ENCODE peak calls at places on chromosomes 3 and 15, in five cellular contexts. One of them, this sample, is unnamed.

GRCh38 chr15:45903283-45903682 is 268.5 kb downstream of the SQOR start:
- DNase-seq in esophagus muscularis mucosa: no peak
- DNase-seq in body of pancreas: no peak
- DNase-seq in mammary epithelial cell: no peak
- DNase-seq in stomach: no peak
- DNase-seq in this sample: no peak

GRCh38 chr3:187726564-187726963 is 18.7 kb downstream of the BCL6 start:
- DNase-seq in esophagus muscularis mucosa: no peak
- DNase-seq in body of pancreas: no peak
- DNase-seq in mammary epithelial cell: no peak
- DNase-seq in stomach: no peak
- DNase-seq in this sample: no peak

GRCh38 chr3:66582721-66583141 is 81.9 kb upstream of the LRIG1 start:
- DNase-seq in esophagus muscularis mucosa: no peak
- DNase-seq in body of pancreas: no peak
- DNase-seq in mammary epithelial cell: no peak
- DNase-seq in stomach: no peak
- DNase-seq in this sample: no peak

GRCh38 chr3:150745832-150746231 is 17.1 kb downstream of the SIAH2 start:
- DNase-seq in esophagus muscularis mucosa: no peak
- DNase-seq in body of pancreas: no peak
- DNase-seq in mammary epithelial cell: no peak
- DNase-seq in stomach: no peak
- DNase-seq in this sample: no peak

GRCh38 chr3:4751057-4752051 is 227.9 kb upstream of the BHLHE40 start:
- DNase-seq in esophagus muscularis mucosa: no peak
- DNase-seq in body of pancreas: no peak
- DNase-seq in mammary epithelial cell: peak
- DNase-seq in stomach: no peak
- DNase-seq in this sample: peak

GRCh38 chr3:176430244-176430893 is 766.9 kb downstream of the TBL1XR1 start:
- DNase-seq in esophagus muscularis mucosa: no peak
- DNase-seq in body of pancreas: no peak
- DNase-seq in mammary epithelial cell: peak
- DNase-seq in stomach: no peak
- DNase-seq in this sample: peak

GRCh38 chr3:64173567-64173966 is 51.7 kb downstream of the PRICKLE2 start:
- DNase-seq in esophagus muscularis mucosa: no peak
- DNase-seq in body of pancreas: no peak
- DNase-seq in mammary epithelial cell: no peak
- DNase-seq in stomach: no peak
- DNase-seq in this sample: no peak

GRCh38 chr3:23128655-23129054 is 74.5 kb upstream of the UBE2E2 start:
- DNase-seq in esophagus muscularis mucosa: no peak
- DNase-seq in body of pancreas: no peak
- DNase-seq in mammary epithelial cell: no peak
- DNase-seq in stomach: no peak
- DNase-seq in this sample: no peak

GRCh38 chr3:169227911-169228310 is 435.6 kb downstream of the MECOM start:
- DNase-seq in esophagus muscularis mucosa: no peak
- DNase-seq in body of pancreas: no peak
- DNase-seq in mammary epithelial cell: no peak
- DNase-seq in stomach: no peak
- DNase-seq in this sample: no peak

GRCh38 chr15:78133801-78134200 is 2.6 kb upstream of the CIB2 start:
- DNase-seq in esophagus muscularis mucosa: no peak
- DNase-seq in body of pancreas: no peak
- DNase-seq in mammary epithelial cell: peak
- DNase-seq in stomach: no peak
- DNase-seq in this sample: no peak

GRCh38 chr3:156160653-156161052 is 40.3 kb downstream of the KCNAB1 start:
- DNase-seq in esophagus muscularis mucosa: peak
- DNase-seq in body of pancreas: no peak
- DNase-seq in mammary epithelial cell: no peak
- DNase-seq in stomach: no peak
- DNase-seq in this sample: no peak

GRCh38 chr3:52350436-52350835 is 34.3 kb downstream of the DNAH1 start:
- DNase-seq in esophagus muscularis mucosa: no peak
- DNase-seq in body of pancreas: peak
- DNase-seq in mammary epithelial cell: no peak
- DNase-seq in stomach: no peak
- DNase-seq in this sample: no peak

GRCh38 chr15:25501828-25502446 is 63.1 kb upstream of the UBE3A start:
- DNase-seq in esophagus muscularis mucosa: no peak
- DNase-seq in body of pancreas: peak
- DNase-seq in mammary epithelial cell: no peak
- DNase-seq in stomach: no peak
- DNase-seq in this sample: no peak

GRCh38 chr3:108159865-108160264 is 62.4 kb downstream of the IFT57 start:
- DNase-seq in esophagus muscularis mucosa: no peak
- DNase-seq in body of pancreas: no peak
- DNase-seq in mammary epithelial cell: peak
- DNase-seq in stomach: no peak
- DNase-seq in this sample: no peak

GRCh38 chr3:16520636-16521579 is 7.4 kb upstream of the RFTN1 start:
- DNase-seq in esophagus muscularis mucosa: no peak
- DNase-seq in body of pancreas: no peak
- DNase-seq in mammary epithelial cell: no peak
- DNase-seq in stomach: no peak
- DNase-seq in this sample: no peak

GRCh38 chr3:59321881-59322540 is 272.2 kb upstream of the CFAP20DC start:
- DNase-seq in esophagus muscularis mucosa: no peak
- DNase-seq in body of pancreas: no peak
- DNase-seq in mammary epithelial cell: peak
- DNase-seq in stomach: no peak
- DNase-seq in this sample: no peak

GRCh38 chr3:126026277-126026751 is 57.3 kb downstream of the ROPN1B start:
- DNase-seq in esophagus muscularis mucosa: peak
- DNase-seq in body of pancreas: no peak
- DNase-seq in mammary epithelial cell: no peak
- DNase-seq in stomach: no peak
- DNase-seq in this sample: no peak

GRCh38 chr3:190089711-190090110 is 31.0 kb downstream of the P3H2 start:
- DNase-seq in esophagus muscularis mucosa: no peak
- DNase-seq in body of pancreas: no peak
- DNase-seq in mammary epithelial cell: peak
- DNase-seq in stomach: no peak
- DNase-seq in this sample: no peak

GRCh38 chr3:149487598-149488197 is 13.2 kb downstream of the TM4SF4 start:
- DNase-seq in esophagus muscularis mucosa: no peak
- DNase-seq in body of pancreas: no peak
- DNase-seq in mammary epithelial cell: no peak
- DNase-seq in stomach: no peak
- DNase-seq in this sample: peak

GRCh38 chr3:107235923-107236315 is 141.3 kb upstream of the CCDC54 start:
- DNase-seq in esophagus muscularis mucosa: no peak
- DNase-seq in body of pancreas: peak
- DNase-seq in mammary epithelial cell: peak
- DNase-seq in stomach: no peak
- DNase-seq in this sample: peak

GRCh38 chr3:194592798-194593752 is 40.1 kb downstream of the TMEM44 start:
- DNase-seq in esophagus muscularis mucosa: no peak
- DNase-seq in body of pancreas: peak
- DNase-seq in mammary epithelial cell: peak
- DNase-seq in stomach: peak
- DNase-seq in this sample: peak

GRCh38 chr3:40201770-40202169 is 107.7 kb upstream of the EIF1B start:
- DNase-seq in esophagus muscularis mucosa: peak
- DNase-seq in body of pancreas: no peak
- DNase-seq in mammary epithelial cell: no peak
- DNase-seq in stomach: no peak
- DNase-seq in this sample: no peak

GRCh38 chr3:171056528-171056927 is 30.0 kb upstream of the SLC2A2 start:
- DNase-seq in esophagus muscularis mucosa: no peak
- DNase-seq in body of pancreas: no peak
- DNase-seq in mammary epithelial cell: peak
- DNase-seq in stomach: no peak
- DNase-seq in this sample: peak

GRCh38 chr15:89114974-89115373 is 26.7 kb downstream of the ABHD2 start:
- DNase-seq in esophagus muscularis mucosa: no peak
- DNase-seq in body of pancreas: peak
- DNase-seq in mammary epithelial cell: no peak
- DNase-seq in stomach: peak
- DNase-seq in this sample: no peak

GRCh38 chr3:157130881-157131251 is 29.1 kb downstream of the CCNL1 start:
- DNase-seq in esophagus muscularis mucosa: no peak
- DNase-seq in body of pancreas: peak
- DNase-seq in mammary epithelial cell: no peak
- DNase-seq in stomach: no peak
- DNase-seq in this sample: no peak

GRCh38 chr3:9198805-9199386 is 50.5 kb downstream of the SRGAP3 start:
- DNase-seq in esophagus muscularis mucosa: no peak
- DNase-seq in body of pancreas: no peak
- DNase-seq in mammary epithelial cell: no peak
- DNase-seq in stomach: no peak
- DNase-seq in this sample: no peak

GRCh38 chr15:74184582-74185091 is 11.1 kb downstream of the ISLR start:
- DNase-seq in esophagus muscularis mucosa: no peak
- DNase-seq in body of pancreas: no peak
- DNase-seq in mammary epithelial cell: peak
- DNase-seq in stomach: no peak
- DNase-seq in this sample: no peak

GRCh38 chr3:140636452-140637138 is 41.3 kb upstream of the TRIM42 start:
- DNase-seq in esophagus muscularis mucosa: no peak
- DNase-seq in body of pancreas: no peak
- DNase-seq in mammary epithelial cell: peak
- DNase-seq in stomach: no peak
- DNase-seq in this sample: peak

GRCh38 chr3:45597166-45597565 is 2.6 kb downstream of the LIMD1 start:
- DNase-seq in esophagus muscularis mucosa: no peak
- DNase-seq in body of pancreas: peak
- DNase-seq in mammary epithelial cell: no peak
- DNase-seq in stomach: peak
- DNase-seq in this sample: no peak

GRCh38 chr3:123576119-123576518 is 8.7 kb downstream of the HACD2 start:
- DNase-seq in esophagus muscularis mucosa: no peak
- DNase-seq in body of pancreas: no peak
- DNase-seq in mammary epithelial cell: peak
- DNase-seq in stomach: no peak
- DNase-seq in this sample: no peak

GRCh38 chr3:67044295-67044694 is 46.2 kb downstream of the KBTBD8 start:
- DNase-seq in esophagus muscularis mucosa: no peak
- DNase-seq in body of pancreas: no peak
- DNase-seq in mammary epithelial cell: no peak
- DNase-seq in stomach: no peak
- DNase-seq in this sample: no peak

GRCh38 chr3:128946411-128946810 is 47.5 kb downstream of the CFAP92 start:
- DNase-seq in esophagus muscularis mucosa: peak
- DNase-seq in body of pancreas: no peak
- DNase-seq in mammary epithelial cell: peak
- DNase-seq in stomach: no peak
- DNase-seq in this sample: no peak

DNA sequence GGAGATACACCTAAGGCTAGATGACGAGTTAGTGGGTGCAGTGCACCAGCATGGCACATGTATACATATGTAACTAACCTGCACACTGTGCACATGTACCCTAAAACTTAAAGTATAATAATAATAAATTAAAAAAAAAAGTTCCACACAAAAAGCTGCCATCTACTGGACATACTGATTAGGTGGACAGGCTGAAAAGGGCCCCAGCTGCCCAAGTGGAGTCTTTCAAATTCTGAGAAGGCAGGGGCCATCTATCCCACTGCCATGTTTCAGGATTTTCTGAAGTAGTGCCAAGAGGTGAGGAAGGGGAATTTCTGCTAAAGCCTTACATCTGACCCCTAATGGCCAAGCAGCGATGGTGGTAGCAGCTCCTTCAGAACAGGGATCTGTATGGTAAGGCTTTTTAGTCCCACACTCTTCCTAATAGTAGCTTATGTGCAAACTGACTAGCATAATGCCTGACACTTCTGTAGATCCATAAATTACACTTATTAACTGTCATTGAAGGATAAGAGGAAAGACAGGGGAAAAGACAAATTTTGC is 7.7 kb downstream of the FSTL1 start:
- DNase-seq in esophagus muscularis mucosa: no peak
- DNase-seq in body of pancreas: no peak
- DNase-seq in mammary epithelial cell: no peak
- DNase-seq in stomach: no peak
- DNase-seq in this sample: no peak
- TF ChIP-seq CTCF in esophagus muscularis mucosa: peak
- TF ChIP-seq CTCF in body of pancreas: no peak
- TF ChIP-seq CTCF in mammary epithelial cell: peak
- TF ChIP-seq CTCF in stomach: no peak
- TF ChIP-seq CTCF in this sample: peak

DNA sequence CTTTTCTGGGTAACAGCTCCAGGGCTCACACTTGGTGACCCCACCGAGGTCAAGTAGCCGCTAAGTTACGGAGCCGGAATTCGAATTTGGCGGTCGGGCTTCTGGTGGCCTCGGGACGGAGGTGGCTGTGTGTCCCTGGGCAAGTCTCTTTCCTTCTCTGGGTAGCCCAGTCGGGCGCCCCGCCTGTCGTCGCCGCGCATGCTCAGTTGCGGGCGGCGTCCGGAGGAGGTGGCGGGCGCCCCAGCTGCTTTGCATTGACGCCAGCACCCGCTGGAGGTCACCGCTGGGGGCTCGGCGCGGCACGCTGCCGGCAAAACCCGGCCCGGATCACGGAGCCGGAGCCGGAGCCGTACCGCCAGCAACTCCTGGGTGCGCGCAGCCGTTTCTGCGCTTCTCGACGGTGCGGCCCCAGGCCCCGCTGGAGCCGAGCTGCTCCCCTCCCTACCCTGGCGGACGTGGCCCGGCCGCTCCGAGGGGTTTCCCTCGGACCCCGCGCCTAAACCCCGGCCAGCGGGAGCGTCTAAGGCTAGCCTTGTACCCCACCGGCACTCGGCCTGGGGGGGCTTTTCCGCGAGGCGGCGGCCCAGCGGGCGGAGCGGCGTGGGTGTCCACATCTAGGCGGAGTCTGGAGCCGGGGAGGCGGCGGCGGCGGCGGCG is 474 bp upstream of the PDE8A start:
- DNase-seq in esophagus muscularis mucosa: peak
- DNase-seq in body of pancreas: peak
- DNase-seq in mammary epithelial cell: peak
- DNase-seq in stomach: peak
- DNase-seq in this sample: peak
- TF ChIP-seq CTCF in esophagus muscularis mucosa: peak
- TF ChIP-seq CTCF in body of pancreas: peak
- TF ChIP-seq CTCF in mammary epithelial cell: peak
- TF ChIP-seq CTCF in stomach: no peak
- TF ChIP-seq CTCF in this sample: peak

GRCh38 chr15:91941871-91942270 is 88.4 kb downstream of the SLCO3A1 start:
- DNase-seq in esophagus muscularis mucosa: no peak
- DNase-seq in body of pancreas: no peak
- DNase-seq in mammary epithelial cell: no peak
- DNase-seq in stomach: no peak
- DNase-seq in this sample: no peak
- TF ChIP-seq CTCF in esophagus muscularis mucosa: peak
- TF ChIP-seq CTCF in body of pancreas: no peak
- TF ChIP-seq CTCF in mammary epithelial cell: peak
- TF ChIP-seq CTCF in stomach: no peak
- TF ChIP-seq CTCF in this sample: peak

GRCh38 chr15:67495585-67495984 is 25.3 kb upstream of the C15orf61 start:
- DNase-seq in esophagus muscularis mucosa: no peak
- DNase-seq in body of pancreas: no peak
- DNase-seq in mammary epithelial cell: no peak
- DNase-seq in stomach: no peak
- DNase-seq in this sample: no peak
- TF ChIP-seq CTCF in esophagus muscularis mucosa: no peak
- TF ChIP-seq CTCF in body of pancreas: no peak
- TF ChIP-seq CTCF in mammary epithelial cell: no peak
- TF ChIP-seq CTCF in stomach: no peak
- TF ChIP-seq CTCF in this sample: no peak